ENCODE peak calls at places on chromosomes 13 and 19, in four cellular contexts. F is adipocyte, E is cardiac muscle cell, S is heart left ventricle. V is an unnamed sample.
A peak's percentile ranks its signal among the peaks of the same experiment; 100 is the strongest.

GRCh38 chr19:36482876-36483275 is 6.5 kb downstream of the ZNF566 start:
- DNase-seq in F (no peak), E (no peak), S (no peak), V (no peak)

GRCh38 chr19:19276386-19276785 is 3.3 kb upstream of the TM6SF2 start:
- DNase-seq in F (peak; percentile 92), E (peak; percentile 69), S (no peak), V (no peak)

GRCh38 chr19:17385878-17386611 is 8.0 kb downstream of the CCDC194 start:
- DNase-seq in F (peak; percentile 81), E (peak; percentile 76), S (peak; percentile 70), V (peak; percentile 82)

GRCh38 chr13:30569901-30570576 is 47.7 kb upstream of the USPL1 start:
- DNase-seq in F (peak; percentile 91), S (peak; percentile 23), E (peak; percentile 93), V (no peak)

GRCh38 chr13:46716821-46717220 is 80.1 kb downstream of the ESD start:
- DNase-seq in S (no peak), F (peak; percentile 19), E (no peak), V (no peak)

GRCh38 chr13:48221301-48222190 is 11.5 kb upstream of the ITM2B start:
- DNase-seq in E (no peak), S (no peak), F (no peak), V (no peak)

GRCh38 chr13:46552302-46552680 is 679 bp upstream of the LRCH1 start:
- DNase-seq in F (no peak), S (peak; percentile 15), E (no peak), V (no peak)

GRCh38 chr13:46008631-46009030 is 43.9 kb downstream of the ZC3H13 start:
- DNase-seq in E (no peak), S (no peak), F (no peak), V (peak; percentile 75)

GRCh38 chr13:45132384-45133064 is 12.2 kb downstream of the GTF2F2 start:
- DNase-seq in F (no peak), S (no peak), E (no peak), V (no peak)

GRCh38 chr13:109816979-109817275 is 30.5 kb upstream of the IRS2 start:
- DNase-seq in S (no peak), F (peak; percentile 67), E (peak; percentile 42), V (no peak)

GRCh38 chr13:73273737-73274136 is 214.9 kb downstream of the KLF5 start:
- DNase-seq in S (no peak), F (peak; percentile 75), E (peak; percentile 57), V (no peak)

GRCh38 chr13:98509271-98510155 is 67.4 kb downstream of the STK24 start:
- DNase-seq in S (peak; percentile 41), E (peak; percentile 83), F (peak; percentile 87), V (no peak)

GRCh38 chr19:56838930-56839664 is 1.4 kb downstream of the PEG3 start:
- DNase-seq in F (peak; percentile 31), S (peak; percentile 97), E (peak; percentile 97), V (no peak)

GRCh38 chr13:75514080-75515040 is 23.3 kb downstream of the COMMD6 start:
- DNase-seq in S (no peak), F (no peak), E (peak; percentile 60), V (no peak)

GRCh38 chr13:44735806-44736205 is 159.7 kb upstream of the TSC22D1 start:
- DNase-seq in E (no peak), S (no peak), F (no peak), V (no peak)

GRCh38 chr13:47672245-47672975 is 328.7 kb downstream of the SUCLA2 start:
- DNase-seq in S (no peak), E (peak; percentile 82), F (peak; percentile 5), V (no peak)

GRCh38 chr19:19547674-19548345 is 9.7 kb downstream of the CILP2 start:
- DNase-seq in S (no peak), F (no peak), E (no peak), V (no peak)

GRCh38 chr13:30142502-30143211 is 164.7 kb downstream of the KATNAL1 start:
- DNase-seq in E (peak; percentile 94), S (no peak), F (peak; percentile 85), V (no peak)

GRCh38 chr13:68168448-68168847 is 938.3 kb upstream of the PCDH9 start:
- DNase-seq in S (no peak), F (no peak), E (no peak), V (no peak)

GRCh38 chr19:29393915-29394460 is 131.8 kb upstream of the VSTM2B start:
- DNase-seq in F (no peak), E (no peak), S (no peak), V (no peak)

GRCh38 chr13:73367886-73368285 is 309.1 kb downstream of the KLF5 start:
- DNase-seq in S (no peak), F (no peak), E (no peak), V (no peak)

GRCh38 chr19:34269081-34269480 is 14.7 kb downstream of the GARRE1 start:
- DNase-seq in E (no peak), S (no peak), F (no peak), V (no peak)
- H3K4me1 ChIP-seq in E (peaks cover 28% of the 10 kb centered on the region), S (no peaks in the 10 kb centered on the region), F (peaks cover 13% of the 10 kb centered on the region), V (peaks cover 19% of the 10 kb centered on the region)

GRCh38 chr19:11196406-11197287 is 698 bp downstream of the KANK2 start:
- DNase-seq in F (peak; percentile 73), E (peak; percentile 50), S (peak; percentile 63), V (peak; percentile 47)
- H3K4me1 ChIP-seq in F (peaks cover 48% of the 10 kb centered on the region), E (no peaks in the 10 kb centered on the region), S (peaks cover 66% of the 10 kb centered on the region), V (peaks cover 6% of the 10 kb centered on the region)

DNA sequence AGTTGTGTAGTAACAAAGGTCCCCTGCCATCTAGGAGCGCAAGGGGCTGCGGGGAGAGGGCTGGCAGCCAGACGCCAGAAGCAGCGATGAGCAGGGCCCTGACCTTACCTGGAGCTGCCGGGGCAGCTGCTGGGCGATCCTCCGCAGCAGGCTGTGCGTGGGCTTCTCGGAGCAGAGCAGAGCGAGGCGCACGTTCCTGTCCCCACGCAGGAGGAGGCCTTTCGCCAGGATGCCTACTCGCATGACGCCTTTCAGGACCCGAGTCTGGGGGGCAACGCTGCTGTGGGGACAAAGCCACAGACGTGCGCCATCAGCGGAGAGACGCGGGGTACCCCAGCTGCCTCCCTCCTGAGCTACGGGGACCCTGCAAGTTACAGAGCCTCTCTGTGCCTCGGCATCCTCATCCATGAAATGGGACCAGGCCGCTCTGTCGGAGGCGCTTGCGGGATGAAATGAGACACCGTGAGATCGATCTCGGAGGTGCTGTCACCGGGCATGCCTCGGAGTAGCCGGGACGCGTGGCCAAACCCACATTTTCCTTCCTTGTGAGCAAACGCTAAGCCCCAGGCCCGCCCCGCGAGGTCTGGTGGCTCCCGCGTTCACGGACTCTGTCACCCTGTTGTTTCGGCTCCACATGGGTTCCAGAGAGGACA is 30.5 kb upstream of the MATK start:
- DNase-seq in E (no peak), F (no peak), S (no peak), V (no peak)
- H3K4me1 ChIP-seq in E (peaks cover 4% of the 10 kb centered on the region), F (peaks cover 7% of the 10 kb centered on the region), S (no peaks in the 10 kb centered on the region), V (no peaks in the 10 kb centered on the region)

GRCh38 chr19:2341987-2342386 is 13.5 kb downstream of the SPPL2B start:
- DNase-seq in E (no peak), F (no peak), S (no peak), V (no peak)

GRCh38 chr19:2339644-2340310 is 11.3 kb downstream of the SPPL2B start:
- DNase-seq in E (no peak), S (no peak), F (no peak), V (no peak)

GRCh38 chr19:2338751-2339643 is 10.5 kb downstream of the SPPL2B start:
- DNase-seq in F (no peak), S (no peak), E (no peak), V (no peak)

GRCh38 chr19:2341247-2341705 is 12.8 kb downstream of the SPPL2B start:
- DNase-seq in F (no peak), S (no peak), E (no peak), V (no peak)

GRCh38 chr19:2340496-2341246 is 12.2 kb downstream of the SPPL2B start:
- DNase-seq in E (no peak), F (no peak), S (no peak), V (no peak)
- H3K4me1 ChIP-seq in E (no peaks in the 10 kb centered on the region), F (no peaks in the 10 kb centered on the region), S (no peaks in the 10 kb centered on the region), V (no peaks in the 10 kb centered on the region)

DNA sequence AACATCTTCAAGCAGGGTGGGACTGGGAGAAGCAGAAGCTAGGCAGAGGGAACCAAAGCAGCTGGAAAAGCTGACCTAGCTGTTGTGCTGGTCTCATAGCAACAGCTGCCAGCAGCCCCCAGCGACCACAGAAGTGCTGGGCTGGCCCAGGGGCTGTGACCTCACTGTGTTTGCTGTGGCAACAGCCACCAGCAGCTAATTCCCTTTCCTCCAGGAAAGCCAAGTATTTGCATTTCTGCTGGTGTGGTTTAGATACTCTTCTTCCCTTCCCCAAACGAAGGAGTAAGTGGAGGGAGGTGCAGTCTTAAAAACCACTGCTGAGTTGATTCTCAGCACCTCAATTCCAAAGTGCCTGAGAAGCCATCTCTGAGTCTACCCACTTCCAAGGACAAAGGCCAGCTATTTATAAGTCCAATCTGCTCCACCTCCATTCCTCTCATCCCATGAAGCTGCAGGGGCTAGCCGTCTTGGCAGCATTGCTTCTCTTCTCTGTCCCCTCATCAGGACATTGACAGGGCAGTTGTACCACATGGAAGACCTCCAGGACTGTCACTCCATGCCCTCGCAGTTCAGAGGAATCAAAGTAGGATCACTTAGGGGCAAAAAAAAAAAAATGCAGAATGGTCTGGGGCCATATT is 11.5 kb upstream of the CCDC97 start:
- DNase-seq in F (peak; percentile 65), E (peak; percentile 85), S (peak; percentile 85), V (no peak)
- H3K4me1 ChIP-seq in F (peaks cover 30% of the 10 kb centered on the region), E (peaks cover 58% of the 10 kb centered on the region), S (peaks cover 41% of the 10 kb centered on the region), V (no peaks in the 10 kb centered on the region)

GRCh38 chr19:5434970-5435641 is 20.1 kb upstream of the ZNRF4 start:
- DNase-seq in S (no peak), F (peak; percentile 59), E (peak; percentile 64), V (no peak)

GRCh38 chr19:5432687-5433086 is 22.5 kb upstream of the ZNRF4 start:
- DNase-seq in F (no peak), E (no peak), S (no peak), V (no peak)

GRCh38 chr19:5435642-5436017 is 19.6 kb upstream of the ZNRF4 start:
- DNase-seq in S (no peak), E (no peak), F (no peak), V (no peak)

GRCh38 chr19:5436101-5436947 is 18.9 kb upstream of the ZNRF4 start:
- DNase-seq in E (peak; percentile 78), F (peak; percentile 69), S (no peak), V (peak; percentile 93)

DNA sequence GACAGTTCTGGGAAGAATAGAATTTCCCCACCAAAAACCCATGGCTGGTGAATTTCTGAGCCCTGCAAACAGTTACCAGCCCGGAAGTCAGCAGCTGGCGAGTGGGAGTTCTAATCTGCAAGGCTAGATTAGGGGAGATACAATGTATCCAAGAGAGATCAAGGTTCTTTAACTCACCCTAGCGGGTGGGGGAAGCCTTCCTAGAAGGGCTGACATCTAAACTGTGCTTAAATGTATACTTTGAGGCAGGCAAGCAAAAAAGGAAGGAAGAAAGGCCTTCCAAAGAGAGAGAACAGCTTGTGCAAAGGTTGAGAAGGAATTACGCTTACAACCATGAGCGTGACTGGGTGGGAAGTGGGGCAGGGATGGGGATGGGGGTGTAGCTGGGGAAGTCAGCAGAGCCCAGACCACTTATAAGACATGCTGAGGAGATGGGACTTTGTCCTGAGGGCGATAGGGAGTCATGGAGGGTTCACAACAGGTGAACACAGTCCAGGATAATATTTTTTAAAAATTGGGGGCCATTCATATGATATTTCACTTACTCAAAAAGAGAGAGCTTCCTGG is 20.8 kb upstream of the ZNRF4 start:
- DNase-seq in F (no peak), E (peak; percentile 36), S (no peak), V (no peak)
- H3K4me1 ChIP-seq in F (peaks cover 5% of the 10 kb centered on the region), E (no peaks in the 10 kb centered on the region), S (no peaks in the 10 kb centered on the region), V (no peaks in the 10 kb centered on the region)

GRCh38 chr19:55640043-55640576 is 692 bp upstream of the ZNF580 start:
- DNase-seq in S (peak; percentile 57), E (peak; percentile 79), F (peak; percentile 85), V (no peak)
- H3K4me1 ChIP-seq in S (peaks cover 56% of the 10 kb centered on the region), E (peaks cover 21% of the 10 kb centered on the region), F (peaks cover 64% of the 10 kb centered on the region), V (peaks cover 27% of the 10 kb centered on the region)

GRCh38 chr19:44955500-44956439 is 590 bp downstream of the CLPTM1 start:
- DNase-seq in S (no peak), E (no peak), F (peak; percentile 24), V (no peak)
- H3K4me1 ChIP-seq in S (peaks cover 41% of the 10 kb centered on the region), E (peaks cover 9% of the 10 kb centered on the region), F (peaks cover 37% of the 10 kb centered on the region), V (peaks cover 6% of the 10 kb centered on the region)

GRCh38 chr19:35099897-35100275 is 15.7 kb upstream of the FXYD3 start:
- DNase-seq in F (no peak), S (no peak), E (no peak), V (no peak)
- H3K4me1 ChIP-seq in F (no peaks in the 10 kb centered on the region), S (no peaks in the 10 kb centered on the region), E (no peaks in the 10 kb centered on the region), V (no peaks in the 10 kb centered on the region)